ENCODE peak calls at places on chromosomes 1 and 21, in four cellular contexts. I, Q, D and W are unnamed samples.

GRCh38 chr21:33031152-33031551 is 5.4 kb downstream of the OLIG2 start:
- DNase-seq in Q (no peak), D (no peak), I (no peak), W (no peak)

GRCh38 chr1:119882172-119883029 is 13.9 kb downstream of the ADAM30 start:
- DNase-seq in I (no peak), Q (no peak), D (no peak), W (no peak)

GRCh38 chr21:17612023-17612564 is 607 bp downstream of the BTG3 start:
- DNase-seq in D (peak), I (peak), Q (peak), W (peak)

GRCh38 chr21:14686466-14687276 is 140.6 kb upstream of the SAMSN1 start:
- DNase-seq in Q (peak), D (no peak), I (no peak), W (no peak)

GRCh38 chr1:151187205-151187604 is 2.8 kb downstream of the VPS72 start:
- DNase-seq in I (no peak), Q (no peak), D (no peak), W (no peak)

GRCh38 chr1:178684542-178685000 is 40.5 kb upstream of the RALGPS2 start:
- DNase-seq in D (no peak), Q (no peak), I (no peak), W (no peak)

GRCh38 chr1:110916669-110917306 is 43.8 kb downstream of the CD53 start:
- DNase-seq in Q (no peak), D (no peak), I (peak), W (no peak)

GRCh38 chr1:74197255-74197654 is 721 bp downstream of the LRRIQ3 start:
- DNase-seq in D (no peak), I (no peak), Q (no peak), W (no peak)

GRCh38 chr1:248863011-248863881 is 4.4 kb upstream of the ZNF692 start:
- DNase-seq in Q (peak), I (peak), D (peak), W (peak)

GRCh38 chr1:187490261-187490660 is 661.5 kb downstream of the PLA2G4A start:
- DNase-seq in I (no peak), D (no peak), Q (no peak), W (no peak)

GRCh38 chr1:168195199-168196135 is 16.7 kb downstream of the TIPRL start:
- DNase-seq in Q (no peak), D (no peak), I (no peak), W (no peak)

GRCh38 chr1:10653370-10654125 is 142.9 kb downstream of the CASZ1 start:
- DNase-seq in I (no peak), D (no peak), Q (no peak), W (no peak)

GRCh38 chr1:2328676-2329455 is 62.5 kb downstream of the MORN1 start:
- DNase-seq in Q (no peak), D (no peak), I (no peak), W (no peak)

GRCh38 chr1:164716992-164717703 is 158.2 kb downstream of the PBX1 start:
- DNase-seq in Q (peak), D (no peak), I (no peak), W (no peak)

GRCh38 chr1:3164671-3165070 is 95.7 kb downstream of the PRDM16 start:
- DNase-seq in I (no peak), Q (no peak), D (no peak), W (peak)

GRCh38 chr1:32924881-32925344 is 23.7 kb upstream of the TMEM54 start:
- DNase-seq in Q (no peak), I (no peak), D (no peak), W (no peak)

GRCh38 chr1:61865646-61866220 is 123.5 kb downstream of the PATJ start:
- DNase-seq in Q (no peak), I (no peak), D (no peak), W (no peak)

GRCh38 chr1:46491500-46492268 is 2.0 kb downstream of the DMBX1 start:
- DNase-seq in Q (no peak), I (no peak), D (no peak), W (no peak)

GRCh38 chr1:198523183-198523942 is 17.1 kb downstream of the ATP6V1G3 start:
- DNase-seq in D (no peak), Q (peak), I (no peak), W (no peak)

GRCh38 chr1:100396651-100397050 is 44.3 kb downstream of the CDC14A start:
- DNase-seq in Q (no peak), I (no peak), D (no peak), W (no peak)

GRCh38 chr1:17567582-17567981 is 28.1 kb downstream of the ARHGEF10L start:
- DNase-seq in I (no peak), Q (no peak), D (peak), W (no peak)

GRCh38 chr21:45084121-45084520 is 9.7 kb downstream of the ADARB1 start:
- DNase-seq in D (no peak), Q (no peak), I (no peak), W (no peak)

GRCh38 chr21:33844104-33844889 is 71.3 kb downstream of the ATP5PO start:
- DNase-seq in D (no peak), Q (no peak), I (no peak), W (no peak)

GRCh38 chr21:26148071-26148470 is 22.5 kb downstream of the APP start:
- DNase-seq in Q (no peak), D (no peak), I (peak), W (no peak)

GRCh38 chr1:220879090-220879508 is at the start of gene HLX:
- DNase-seq in D (peak), Q (no peak), I (peak), W (peak)
- TF ChIP-seq CTCF in D (no peak), Q (no peak), I (no peak), W (no peak)

DNA sequence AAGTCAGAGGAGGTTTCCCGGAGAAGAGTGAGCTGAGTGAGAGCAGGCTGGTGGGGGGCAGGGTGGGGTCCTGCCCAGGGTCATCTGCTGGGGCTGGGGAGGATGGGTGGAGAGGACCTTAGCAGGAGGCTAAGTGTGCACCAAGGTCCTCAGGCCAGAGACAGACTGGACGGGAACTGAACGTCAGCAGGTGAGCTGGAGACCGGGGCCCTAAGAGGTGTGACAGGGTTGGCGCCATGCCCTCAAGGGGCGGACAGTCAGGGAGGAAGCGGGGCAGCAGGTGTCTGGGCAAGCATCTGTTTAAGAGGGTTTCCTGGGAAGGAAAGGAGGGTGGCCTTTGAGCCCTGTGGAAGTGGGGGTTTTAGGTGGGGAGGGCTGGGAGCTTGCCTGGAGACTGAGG is 13.6 kb upstream of the PTPN7 start:
- DNase-seq in Q (no peak), I (no peak), D (no peak), W (peak)
- TF ChIP-seq CTCF in Q (no peak), I (no peak), D (no peak), W (no peak)

GRCh38 chr1:982765-983436 is 1.0 kb upstream of the PERM1 start:
- DNase-seq in I (no peak), Q (no peak), D (peak), W (no peak)

GRCh38 chr1:981955-982558 is at the start of gene PERM1:
- DNase-seq in I (no peak), D (peak), Q (no peak), W (peak)

GRCh38 chr1:985126-985525 is 3.2 kb upstream of the PERM1 start:
- DNase-seq in D (no peak), I (no peak), Q (no peak), W (no peak)

GRCh38 chr1:983736-984475 is 2.0 kb upstream of the PERM1 start:
- DNase-seq in I (no peak), Q (peak), D (peak), W (peak)

DNA sequence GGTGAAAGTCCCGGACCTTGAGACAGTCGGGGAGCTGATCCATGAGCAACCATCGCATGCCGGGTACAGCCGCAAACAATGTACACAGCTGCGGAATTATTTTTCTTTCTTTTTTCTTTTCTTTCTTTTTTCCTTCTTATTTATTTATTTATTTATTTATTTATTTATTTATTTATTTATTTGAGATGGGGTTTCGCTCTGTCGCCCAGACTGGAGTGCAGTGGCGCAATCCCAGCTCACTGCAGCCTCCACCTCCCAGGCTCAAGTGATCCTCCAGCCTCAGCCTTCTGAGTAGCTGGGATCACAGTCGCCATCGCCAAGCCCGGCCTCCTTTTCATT is 2.6 kb upstream of the PERM1 start:
- DNase-seq in Q (no peak), D (no peak), I (no peak), W (no peak)
- TF ChIP-seq CTCF in Q (peak), D (no peak), I (peak), W (no peak)

GRCh38 chr1:23804183-23804582 is 3.6 kb upstream of the GALE start:
- DNase-seq in D (no peak), Q (no peak), I (no peak), W (no peak)
- TF ChIP-seq CTCF in D (no peak), Q (peak), I (peak), W (no peak)